ENCODE peak calls at places on chromosomes 16 and 17, in ten cellular contexts. D, W, V, S, C, Z, J, Q, E and U are unnamed samples.

GRCh38 chr17:76268015-76268749 is 3.0 kb downstream of the UBALD2 start:
- DNase-seq in D (peak; percentile 44), W (no peak), V (no peak), S (peak; percentile 64), C (no peak), Z (no peak), J (peak; percentile 67), Q (peak; percentile 52), E (peak; percentile 67), U (peak; percentile 88)

GRCh38 chr17:40612510-40613244 is 34.9 kb downstream of the SMARCE1 start:
- DNase-seq in D (no peak), W (no peak), V (no peak), S (peak; percentile 71), C (peak; percentile 44), Z (no peak), J (peak; percentile 87), Q (no peak), E (no peak), U (no peak)

GRCh38 chr17:16466407-16466806 is 25.6 kb downstream of the LRRC75A start:
- DNase-seq in D (no peak), W (no peak), V (no peak), S (no peak), C (no peak), Z (no peak), J (no peak), Q (no peak), E (no peak), U (no peak)

GRCh38 chr16:15899538-15900100 is 11.2 kb upstream of the CEP20 start:
- DNase-seq in D (no peak), W (no peak), V (no peak), S (no peak), C (no peak), Z (peak; percentile 58), J (no peak), Q (no peak), E (peak; percentile 94), U (peak; percentile 55)

GRCh38 chr17:82418001-82418986 is at the start of the genes HEXD and OGFOD3:
- DNase-seq in D (peak; percentile 59), W (peak; percentile 96), V (peak; percentile 95), S (peak; percentile 76), C (peak; percentile 66), Z (peak; percentile 94), J (peak; percentile 79), Q (no peak), E (peak; percentile 71), U (peak; percentile 61)

GRCh38 chr17:41307647-41308046 is 1.5 kb downstream of the KRTAP16-1 start:
- DNase-seq in D (no peak), W (peak; percentile 17), V (no peak), S (no peak), C (no peak), Z (no peak), J (no peak), Q (peak; percentile 49), E (peak; percentile 63), U (no peak)

GRCh38 chr17:45936610-45937009 is 42.3 kb downstream of the MAPT start:
- DNase-seq in D (no peak), W (no peak), V (peak; percentile 29), S (no peak), C (no peak), Z (no peak), J (no peak), Q (no peak), E (no peak), U (no peak)

GRCh38 chr17:78127240-78127887 is 1.2 kb downstream of the TMC6 start:
- DNase-seq in D (no peak), W (peak; percentile 50), V (no peak), S (peak; percentile 52), C (no peak), Z (peak; percentile 70), J (peak; percentile 56), Q (no peak), E (no peak), U (peak; percentile 86)

GRCh38 chr17:67076290-67076689 is 31.9 kb downstream of the CACNG1 start:
- DNase-seq in D (no peak), W (no peak), V (no peak), S (no peak), C (no peak), Z (no peak), J (no peak), Q (no peak), E (no peak), U (no peak)

GRCh38 chr17:58527949-58528348 is 13.5 kb upstream of the MTMR4 start:
- DNase-seq in D (no peak), W (no peak), V (no peak), S (no peak), C (no peak), Z (no peak), J (no peak), Q (no peak), E (peak; percentile 56), U (no peak)

GRCh38 chr16:80203821-80204220 is 337.0 kb upstream of the DYNLRB2 start:
- DNase-seq in D (no peak), W (no peak), V (no peak), S (no peak), C (no peak), Z (no peak), J (no peak), Q (no peak), E (no peak), U (no peak)

GRCh38 chr17:61260061-61260797 is 139.4 kb upstream of the TBX2 start:
- DNase-seq in D (no peak), W (no peak), V (no peak), S (no peak), C (no peak), Z (no peak), J (no peak), Q (no peak), E (peak; percentile 24), U (no peak)

GRCh38 chr16:86060381-86061317 is 161.7 kb downstream of the IRF8 start:
- DNase-seq in D (no peak), W (no peak), V (no peak), S (no peak), C (no peak), Z (no peak), J (no peak), Q (no peak), E (no peak), U (no peak)